ENCODE peak calls at places on chromosome 13, in five cellular contexts. H is fibroblast of lung; W is neuronal stem cell; C is activated effector memory CD4-positive, alpha-beta T cell treated with Interleukin-2 at 50 U/mL for 16 hours; A is activated T-cell treated with anti-CD3 and anti-CD28 coated beads for 1 hour. Z is an unnamed sample.

GRCh38 chr13:22375151-22375550 is 704.3 kb downstream of the FGF9 start:
- DNase-seq in H (no peak), C (no peak), W (no peak), A (no peak), Z (no peak)

GRCh38 chr13:44734204-44734707 is 158.1 kb upstream of the TSC22D1 start:
- DNase-seq in H (peak), C (no peak), W (no peak), A (no peak), Z (no peak)

GRCh38 chr13:35690546-35690945 is 214.1 kb upstream of the MAB21L1 start:
- DNase-seq in C (no peak), A (no peak), W (no peak), H (peak), Z (no peak)

GRCh38 chr13:41610426-41610825 is 153.1 kb downstream of the RGCC start:
- DNase-seq in W (no peak), C (no peak), H (peak), A (no peak), Z (no peak)

GRCh38 chr13:54845351-54845965 is 1816.8 kb downstream of the OLFM4 start:
- DNase-seq in H (no peak), W (no peak), C (no peak), A (no peak), Z (no peak)

GRCh38 chr13:109938255-109938936 is 152.0 kb upstream of the IRS2 start:
- DNase-seq in C (no peak), W (no peak), H (peak), A (no peak), Z (no peak)

GRCh38 chr13:110396913-110397379 is 89.9 kb downstream of the COL4A2 start:
- DNase-seq in A (no peak), W (no peak), C (no peak), H (peak), Z (no peak)

GRCh38 chr13:109794095-109794494 is 7.7 kb upstream of the IRS2 start:
- DNase-seq in A (no peak), H (peak), C (no peak), W (no peak), Z (no peak)

GRCh38 chr13:38350114-38350617 is 515 bp downstream of the UFM1 start:
- DNase-seq in H (peak), C (peak), A (peak), W (no peak), Z (peak)

GRCh38 chr13:98782654-98783053 is 30.2 kb upstream of the SLC15A1 start:
- DNase-seq in C (no peak), A (no peak), W (no peak), H (peak), Z (no peak)

GRCh38 chr13:113468461-113469147 is 15.3 kb upstream of the ADPRHL1 start:
- DNase-seq in A (no peak), H (no peak), W (peak), C (no peak), Z (no peak)

GRCh38 chr13:111586291-111586690 is 265.8 kb downstream of the TEX29 start:
- DNase-seq in A (no peak), W (no peak), H (no peak), C (no peak), Z (no peak)